ENCODE peak calls at places on chromosomes 13 and 19, in seven cellular contexts. One of them, this sample, is unnamed. For H3K9me3, the result is how much of the 10 kb centered on the place peaks cover.

GRCh38 chr19:52391135-52391534 is 6.5 kb upstream of the ZNF528 start:
- DNase-seq in HepG2: no peak
- DNase-seq in K562: no peak
- DNase-seq in A549: no peak
- DNase-seq in H1: no peak
- DNase-seq in GM12878: no peak
- DNase-seq in HCT116: no peak
- DNase-seq in this sample: no peak

GRCh38 chr19:31974941-31975340 is 370.5 kb upstream of the ZNF507 start:
- DNase-seq in A549: no peak
- DNase-seq in GM12878: no peak
- DNase-seq in HepG2: no peak
- DNase-seq in HCT116: no peak
- DNase-seq in H1: no peak
- DNase-seq in K562: no peak
- DNase-seq in this sample: no peak

GRCh38 chr19:33486407-33486806 is 35.2 kb downstream of the PEPD start:
- DNase-seq in A549: no peak
- DNase-seq in K562: no peak
- DNase-seq in HepG2: no peak
- DNase-seq in H1: no peak
- DNase-seq in GM12878: no peak
- DNase-seq in HCT116: no peak
- DNase-seq in this sample: no peak

GRCh38 chr19:36051236-36051635 is 2.8 kb downstream of the THAP8 start:
- DNase-seq in H1: no peak
- DNase-seq in GM12878: no peak
- DNase-seq in HepG2: peak
- DNase-seq in A549: no peak
- DNase-seq in K562: peak
- DNase-seq in HCT116: peak
- DNase-seq in this sample: no peak

GRCh38 chr13:73913043-73913740 is 221.0 kb downstream of the KLF12 start:
- DNase-seq in HepG2: no peak
- DNase-seq in K562: no peak
- DNase-seq in H1: no peak
- DNase-seq in HCT116: no peak
- DNase-seq in GM12878: no peak
- DNase-seq in A549: no peak
- DNase-seq in this sample: peak

GRCh38 chr13:114096811-114097503 is 35.5 kb downstream of the RASA3 start:
- DNase-seq in A549: no peak
- DNase-seq in HCT116: no peak
- DNase-seq in HepG2: no peak
- DNase-seq in GM12878: no peak
- DNase-seq in H1: no peak
- DNase-seq in K562: no peak
- DNase-seq in this sample: no peak

GRCh38 chr13:101739382-101740178 is 287.1 kb downstream of the ITGBL1 start:
- DNase-seq in HCT116: no peak
- DNase-seq in H1: no peak
- DNase-seq in K562: no peak
- DNase-seq in GM12878: peak
- DNase-seq in HepG2: peak
- DNase-seq in A549: no peak
- DNase-seq in this sample: no peak

GRCh38 chr13:31437975-31438374 is 238.2 kb downstream of the B3GLCT start:
- DNase-seq in A549: no peak
- DNase-seq in HepG2: no peak
- DNase-seq in GM12878: peak
- DNase-seq in HCT116: no peak
- DNase-seq in H1: no peak
- DNase-seq in K562: no peak
- DNase-seq in this sample: no peak

GRCh38 chr13:51330741-51331140 is 8.8 kb upstream of the SERPINE3 start:
- DNase-seq in K562: no peak
- DNase-seq in A549: no peak
- DNase-seq in HepG2: no peak
- DNase-seq in HCT116: no peak
- DNase-seq in H1: no peak
- DNase-seq in GM12878: peak
- DNase-seq in this sample: no peak

GRCh38 chr13:43664700-43665191 is 122.0 kb downstream of the ENOX1 start:
- DNase-seq in HepG2: no peak
- DNase-seq in H1: no peak
- DNase-seq in K562: no peak
- DNase-seq in A549: no peak
- DNase-seq in GM12878: no peak
- DNase-seq in HCT116: no peak
- DNase-seq in this sample: peak

GRCh38 chr19:9848060-9848459 is 12.9 kb downstream of the PIN1 start:
- DNase-seq in K562: no peak
- DNase-seq in A549: no peak
- DNase-seq in GM12878: no peak
- DNase-seq in HCT116: no peak
- DNase-seq in HepG2: no peak
- DNase-seq in H1: no peak
- DNase-seq in this sample: no peak

GRCh38 chr19:51439021-51439465 is 19.2 kb downstream of the SIGLEC8 start:
- DNase-seq in A549: no peak
- DNase-seq in H1: no peak
- DNase-seq in HCT116: no peak
- DNase-seq in GM12878: no peak
- DNase-seq in K562: peak
- DNase-seq in HepG2: peak
- DNase-seq in this sample: no peak

GRCh38 chr13:102912599-102912998 is 66.8 kb downstream of the ERCC5 start:
- DNase-seq in HCT116: no peak
- DNase-seq in K562: no peak
- DNase-seq in GM12878: no peak
- DNase-seq in A549: no peak
- DNase-seq in H1: no peak
- DNase-seq in HepG2: no peak
- DNase-seq in this sample: no peak

DNA sequence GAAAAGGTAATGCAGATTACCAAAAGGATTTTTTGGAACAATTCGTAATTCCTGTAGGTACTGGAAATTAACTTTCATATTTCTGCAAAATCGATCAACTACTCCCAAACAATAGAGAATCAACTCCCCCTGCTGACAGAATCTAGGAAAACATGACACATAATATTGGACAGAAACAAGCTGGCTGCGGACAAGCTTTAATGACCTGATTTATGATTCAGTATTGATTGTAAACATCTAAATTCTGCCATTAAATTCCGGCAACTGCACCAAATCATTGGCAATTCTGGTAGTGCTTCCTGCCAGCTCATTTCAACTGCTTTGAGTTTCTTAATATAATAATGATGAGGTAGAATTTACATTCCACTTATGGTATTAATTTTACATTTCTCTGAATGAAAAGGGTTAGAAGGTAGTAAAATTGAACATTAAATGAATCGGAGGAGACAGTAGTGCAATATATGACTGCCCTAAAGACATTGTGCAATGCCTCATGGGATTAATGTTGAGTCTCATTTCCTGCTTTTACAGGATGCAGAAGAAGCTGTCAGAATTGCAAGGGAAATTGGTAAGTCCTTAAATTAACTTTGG is 146.5 kb downstream of the PCCA start:
- DNase-seq in GM12878: no peak
- DNase-seq in HepG2: peak
- DNase-seq in A549: peak
- DNase-seq in K562: peak
- DNase-seq in HCT116: peak
- DNase-seq in H1: no peak
- DNase-seq in this sample: peak
- TF ChIP-seq MAX in GM12878: no peak
- TF ChIP-seq MAX in HepG2: no peak
- TF ChIP-seq MAX in A549: no peak
- TF ChIP-seq MAX in K562: no peak
- TF ChIP-seq MAX in HCT116: no peak
- TF ChIP-seq MAX in H1: no peak
- TF ChIP-seq MAX in this sample: no peak

DNA sequence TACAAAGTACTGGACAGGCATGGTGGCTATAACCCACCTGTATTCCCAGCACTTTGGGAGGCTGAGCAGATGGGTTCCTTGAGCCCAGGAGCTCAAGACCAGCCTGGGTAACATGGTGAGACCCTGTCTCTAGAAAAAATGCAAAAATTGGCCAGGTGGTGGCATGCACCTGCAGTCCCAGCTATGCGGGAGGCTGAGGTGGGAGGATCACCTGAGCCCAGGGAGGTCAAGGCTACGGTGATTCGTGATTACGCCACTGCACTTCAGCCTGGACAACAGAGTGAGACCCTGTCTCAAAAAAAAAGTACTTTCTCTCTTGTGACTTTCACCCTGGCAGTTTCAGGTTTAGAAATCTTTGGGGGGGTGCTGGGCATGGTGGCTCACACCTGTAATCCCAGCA is 11.2 kb upstream of the RAB8A start:
- DNase-seq in K562: no peak
- DNase-seq in GM12878: no peak
- DNase-seq in HCT116: no peak
- DNase-seq in HepG2: no peak
- DNase-seq in A549: no peak
- DNase-seq in H1: no peak
- DNase-seq in this sample: no peak
- TF ChIP-seq POLR2A in K562: no peak
- TF ChIP-seq POLR2A in GM12878: no peak
- TF ChIP-seq POLR2A in HCT116: no peak
- TF ChIP-seq POLR2A in HepG2: no peak
- TF ChIP-seq POLR2A in A549: no peak
- TF ChIP-seq POLR2A in H1: no peak
- TF ChIP-seq POLR2A in this sample: no peak

DNA sequence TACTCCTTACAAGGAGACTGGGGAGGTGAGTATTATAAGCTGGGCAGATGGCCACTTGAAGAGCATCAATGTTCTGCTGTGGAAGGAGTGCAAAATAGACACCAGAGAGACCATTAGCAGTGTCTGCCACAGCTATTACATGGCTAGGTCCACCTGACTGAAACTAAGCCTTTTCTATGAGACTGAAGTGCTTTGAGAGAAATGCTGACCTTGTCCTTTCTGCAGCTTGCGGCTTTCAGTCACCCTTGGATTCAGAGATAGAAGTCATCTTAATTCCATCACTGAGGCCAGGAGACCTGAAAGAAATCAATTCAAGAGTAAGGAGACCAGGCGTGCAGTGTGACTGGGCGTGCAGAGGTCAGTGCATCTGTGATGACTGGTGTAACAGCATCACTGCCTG is 1.3 kb upstream of the ZFP28 start:
- DNase-seq in HepG2: no peak
- DNase-seq in GM12878: no peak
- DNase-seq in A549: no peak
- DNase-seq in K562: no peak
- DNase-seq in H1: no peak
- DNase-seq in HCT116: no peak
- DNase-seq in this sample: no peak
- H3K9me3 ChIP-seq in HepG2: half or more
- H3K9me3 ChIP-seq in GM12878: under half
- H3K9me3 ChIP-seq in A549: half or more
- H3K9me3 ChIP-seq in K562: under half
- H3K9me3 ChIP-seq in H1: under half
- H3K9me3 ChIP-seq in HCT116: under half
- H3K9me3 ChIP-seq in this sample: under half

DNA sequence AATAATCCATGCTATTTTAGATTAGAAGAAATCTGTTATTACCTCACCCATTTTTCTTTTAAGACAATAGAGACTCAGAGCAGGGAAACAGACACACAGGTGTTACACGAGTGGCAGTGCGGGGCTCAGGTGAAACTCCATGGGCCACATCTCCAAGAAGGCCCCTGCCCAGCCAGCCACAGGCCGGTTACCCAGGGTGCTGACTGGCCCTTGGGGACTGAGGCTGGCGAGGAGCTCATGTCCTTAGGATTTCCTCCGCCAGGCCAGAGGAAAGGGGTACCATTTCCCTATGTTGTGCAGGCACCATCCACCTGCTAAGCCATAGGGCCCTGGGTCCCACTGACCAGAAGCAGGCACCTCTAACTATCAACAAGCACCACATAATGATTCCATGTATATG is 10.6 kb downstream of the C19orf47 start:
- DNase-seq in A549: no peak
- DNase-seq in HCT116: no peak
- DNase-seq in K562: no peak
- DNase-seq in HepG2: no peak
- DNase-seq in H1: no peak
- DNase-seq in GM12878: no peak
- DNase-seq in this sample: no peak
- TF ChIP-seq MAX in A549: no peak
- TF ChIP-seq MAX in HCT116: no peak
- TF ChIP-seq MAX in K562: no peak
- TF ChIP-seq MAX in HepG2: no peak
- TF ChIP-seq MAX in H1: no peak
- TF ChIP-seq MAX in GM12878: no peak
- TF ChIP-seq MAX in this sample: no peak

DNA sequence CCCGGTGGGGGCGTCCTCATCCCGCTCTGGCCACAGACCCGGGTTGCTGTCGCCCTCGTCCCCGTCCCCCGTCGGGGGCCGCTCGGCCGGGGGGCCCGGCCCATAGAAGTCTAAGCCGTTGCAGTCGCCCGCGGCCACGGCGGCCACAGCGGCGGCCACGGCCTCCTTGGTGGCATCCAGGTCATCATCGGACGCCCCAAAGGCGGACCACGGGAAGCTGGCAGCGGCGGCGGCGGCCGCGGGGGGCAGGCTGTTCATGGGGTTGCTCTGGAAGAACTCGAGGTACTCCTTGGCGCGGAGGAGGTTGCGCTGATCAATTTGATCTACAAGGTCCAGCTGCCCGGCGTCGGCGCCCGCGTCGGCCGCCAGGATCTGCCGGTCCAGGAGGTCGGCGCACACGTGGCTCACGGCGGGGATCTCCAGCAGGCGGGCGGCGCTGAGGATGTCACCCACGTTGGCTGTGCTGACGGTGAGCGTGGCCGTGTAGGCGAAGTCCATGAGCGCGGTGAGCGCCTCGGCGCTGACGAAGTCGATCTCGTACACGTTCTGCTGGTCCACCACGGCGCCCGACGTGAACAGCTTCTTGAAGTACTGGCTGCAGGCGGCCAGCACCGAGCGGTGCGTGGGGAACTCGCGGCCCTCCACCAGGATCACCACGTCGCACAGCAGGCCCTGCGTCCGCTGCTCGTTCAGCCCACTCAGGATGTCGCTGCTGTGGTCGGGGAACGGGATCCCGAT is 12.1 kb downstream of the ZBTB7A start:
- DNase-seq in HCT116: no peak
- DNase-seq in HepG2: no peak
- DNase-seq in A549: no peak
- DNase-seq in H1: no peak
- DNase-seq in GM12878: no peak
- DNase-seq in K562: no peak
- DNase-seq in this sample: no peak
- TF ChIP-seq POLR2A in HCT116: no peak
- TF ChIP-seq POLR2A in HepG2: no peak
- TF ChIP-seq POLR2A in A549: no peak
- TF ChIP-seq POLR2A in H1: no peak
- TF ChIP-seq POLR2A in GM12878: peak
- TF ChIP-seq POLR2A in K562: no peak
- TF ChIP-seq POLR2A in this sample: no peak

DNA sequence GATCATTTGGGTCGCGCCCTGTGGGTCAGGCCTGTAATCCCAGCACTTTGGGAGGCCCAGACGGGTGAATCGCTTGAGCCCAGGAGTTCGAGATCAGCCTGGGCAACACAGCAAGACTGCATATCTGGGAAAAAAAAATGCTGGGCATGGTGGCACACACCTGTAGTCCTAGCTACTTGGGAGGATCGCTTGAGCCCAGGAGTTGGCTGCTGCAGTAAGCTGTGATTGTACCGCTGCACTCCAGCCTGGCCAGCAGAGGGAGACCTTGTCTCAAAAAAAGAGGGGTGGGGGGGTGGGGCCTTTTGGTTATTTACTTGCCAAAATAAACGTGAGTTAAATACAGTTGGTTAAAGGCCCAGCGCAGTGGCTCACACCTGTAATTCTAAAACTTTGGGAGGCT is 9.8 kb upstream of the ZNF544 start:
- DNase-seq in GM12878: no peak
- DNase-seq in HepG2: peak
- DNase-seq in A549: no peak
- DNase-seq in HCT116: peak
- DNase-seq in K562: peak
- DNase-seq in H1: no peak
- DNase-seq in this sample: peak
- H3K9me3 ChIP-seq in GM12878: under half
- H3K9me3 ChIP-seq in HepG2: half or more
- H3K9me3 ChIP-seq in A549: half or more
- H3K9me3 ChIP-seq in HCT116: under half
- H3K9me3 ChIP-seq in K562: under half
- H3K9me3 ChIP-seq in H1: under half
- H3K9me3 ChIP-seq in this sample: under half